ENCODE peak calls at places on chromosomes 2 and 18, in six cellular contexts. E, H, W, I, K and A are unnamed samples.

GRCh38 chr2:217366996-217367395 is 507.1 kb upstream of the TNP1 start:
- DNase-seq in K (no peak), H (no peak), W (no peak), E (no peak), I (no peak), A (peak)

GRCh38 chr2:168350380-168350779 is 103.0 kb upstream of the STK39 start:
- DNase-seq in W (no peak), I (no peak), E (no peak), K (no peak), H (no peak), A (peak)

GRCh38 chr2:240507778-240508251 is 50.0 kb downstream of the ANKMY1 start:
- DNase-seq in I (no peak), W (no peak), E (no peak), H (no peak), K (no peak), A (no peak)

GRCh38 chr2:111898703-111899514 is 502 bp downstream of the MERTK start:
- DNase-seq in E (peak), W (no peak), H (no peak), K (no peak), I (no peak), A (no peak)

GRCh38 chr18:52888014-52888413 is 548.0 kb downstream of the DCC start:
- DNase-seq in W (no peak), K (no peak), H (no peak), E (no peak), I (no peak), A (no peak)

GRCh38 chr18:7065736-7066135 is 51.9 kb downstream of the LAMA1 start:
- DNase-seq in W (no peak), H (no peak), E (no peak), I (no peak), K (no peak), A (no peak)

GRCh38 chr2:86825728-86826386 is 35.1 kb upstream of the CD8A start:
- DNase-seq in E (no peak), I (no peak), K (no peak), H (no peak), W (no peak), A (no peak)

GRCh38 chr2:172743143-172743542 is 7.5 kb downstream of the RAPGEF4 start:
- DNase-seq in K (no peak), W (no peak), E (no peak), I (no peak), H (no peak), A (no peak)

GRCh38 chr18:70464343-70465114 is 175.7 kb downstream of the SOCS6 start:
- DNase-seq in I (peak), K (no peak), H (peak), E (peak), W (peak), A (peak)

GRCh38 chr18:28005164-28005563 is 171.8 kb downstream of the CDH2 start:
- DNase-seq in E (no peak), I (no peak), W (no peak), H (no peak), K (no peak), A (no peak)

GRCh38 chr18:77087391-77088141 is 45.0 kb downstream of the MBP start:
- DNase-seq in H (no peak), E (peak), W (no peak), I (no peak), K (no peak), A (no peak)

GRCh38 chr2:128036748-128037607 is 9.1 kb upstream of the SAP130 start:
- DNase-seq in H (no peak), K (no peak), W (no peak), I (no peak), E (no peak), A (no peak)

GRCh38 chr2:196331143-196331542 is 159.8 kb upstream of the STK17B start:
- DNase-seq in I (no peak), E (no peak), W (no peak), K (no peak), H (peak), A (peak)

GRCh38 chr2:3282056-3282998 is 95.3 kb downstream of the EIPR1 start:
- DNase-seq in W (peak), H (no peak), K (no peak), E (peak), I (no peak), A (peak)

GRCh38 chr2:45699032-45699658 is 47.7 kb downstream of the PRKCE start:
- DNase-seq in W (peak), I (no peak), H (peak), E (no peak), K (no peak), A (peak)

GRCh38 chr18:76258209-76258608 is 236.8 kb downstream of the ZNF516 start:
- DNase-seq in E (no peak), H (no peak), K (no peak), I (no peak), W (no peak), A (no peak)

GRCh38 chr2:113203901-113204519 is 30.2 kb downstream of the PSD4 start:
- DNase-seq in W (peak), K (peak), E (peak), I (peak), H (no peak), A (peak)

GRCh38 chr2:13638181-13638580 is 921.4 kb downstream of the TRIB2 start:
- DNase-seq in K (no peak), H (peak), W (no peak), I (no peak), E (no peak), A (peak)

GRCh38 chr2:177906041-177906718 is 166.4 kb downstream of the PDE11A start:
- DNase-seq in I (peak), E (peak), W (peak), H (no peak), K (peak), A (peak)

GRCh38 chr18:62452280-62452824 is 70.5 kb upstream of the ZCCHC2 start:
- DNase-seq in I (no peak), K (no peak), E (no peak), H (peak), W (no peak), A (peak)

GRCh38 chr18:23982154-23983071 is 32.1 kb upstream of the TTC39C start:
- DNase-seq in E (peak), I (no peak), W (peak), H (peak), K (no peak), A (peak)

GRCh38 chr2:67526283-67526682 is 129.2 kb downstream of the ETAA1 start:
- DNase-seq in H (peak), I (no peak), W (no peak), K (no peak), E (no peak), A (peak)

GRCh38 chr2:66920415-66920814 is 476.7 kb upstream of the ETAA1 start:
- DNase-seq in H (no peak), E (no peak), W (no peak), I (no peak), K (no peak), A (no peak)

GRCh38 chr2:142937347-142937746 is 59.9 kb downstream of the KYNU start:
- DNase-seq in I (no peak), H (no peak), K (no peak), W (no peak), E (no peak), A (peak)

GRCh38 chr18:46400449-46400848 is 256.6 kb downstream of the LOXHD1 start:
- DNase-seq in H (no peak), W (no peak), K (no peak), I (no peak), E (no peak), A (no peak)

GRCh38 chr2:27992787-27993747 is 102.5 kb downstream of the BABAM2 start:
- DNase-seq in H (peak), E (no peak), K (no peak), W (peak), I (no peak), A (peak)

GRCh38 chr2:105256431-105257047 is 15.0 kb downstream of the GPR45 start:
- DNase-seq in K (no peak), E (no peak), I (no peak), W (no peak), H (no peak), A (no peak)

GRCh38 chr2:178279142-178279541 is 84.8 kb downstream of the OSBPL6 start:
- DNase-seq in H (peak), I (no peak), W (peak), K (no peak), E (no peak), A (peak)

GRCh38 chr2:134773372-134774073 is 54.7 kb upstream of the TMEM163 start:
- DNase-seq in E (no peak), H (no peak), K (no peak), W (no peak), I (no peak), A (no peak)

GRCh38 chr2:69518836-69519235 is 81.6 kb upstream of the NFU1 start:
- DNase-seq in H (no peak), K (no peak), E (peak), W (no peak), I (no peak), A (no peak)

GRCh38 chr2:237704476-237705224 is 77.3 kb downstream of the LRRFIP1 start:
- DNase-seq in W (peak), E (no peak), H (no peak), K (no peak), I (no peak), A (peak)

GRCh38 chr2:32697156-32697555 is 69.3 kb downstream of the TTC27 start:
- DNase-seq in K (no peak), H (peak), E (no peak), I (no peak), W (no peak), A (no peak)

GRCh38 chr2:240244543-240244942 is 104.1 kb upstream of the OTOS start:
- DNase-seq in K (no peak), W (no peak), I (no peak), E (no peak), H (no peak), A (peak)

GRCh38 chr2:74814102-74814501 is 19.8 kb upstream of the HK2 start:
- DNase-seq in W (no peak), E (no peak), K (no peak), H (no peak), I (no peak), A (no peak)

GRCh38 chr2:70089220-70089945 is 2.1 kb downstream of the PCBP1 start:
- DNase-seq in I (no peak), K (peak), E (no peak), W (no peak), H (peak), A (peak)

GRCh38 chr2:151478011-151478410 is 68.3 kb downstream of the RIF1 start:
- DNase-seq in H (no peak), W (peak), I (no peak), E (no peak), K (no peak), A (peak)